ENCODE peak calls at places on chromosomes 5 and 9, in seven cellular contexts. E is CD8-positive, alpha-beta memory T cell; A is pancreas; Q is left ventricle myocardium inferior; N is GM06990; B is K562; L is mammary epithelial cell. J is an unnamed sample.
A peak's percentile ranks its signal among the peaks of the same experiment; 100 is the strongest.

GRCh38 chr9:125633116-125633743 is 73.8 kb downstream of the MAPKAP1 start:
- DNase-seq in E (no peak), A (peak; percentile 19), Q (no peak), N (no peak), B (no peak), L (peak; percentile 47), J (peak; percentile 13)

GRCh38 chr5:90606539-90606938 is 47.9 kb downstream of the ADGRV1 start:
- DNase-seq in E (no peak), A (no peak), Q (no peak), N (no peak), B (peak; percentile 34), L (peak; percentile 4), J (no peak)

GRCh38 chr9:1217076-1217475 is 166.9 kb downstream of the DMRT2 start:
- DNase-seq in E (no peak), A (no peak), Q (no peak), N (no peak), B (no peak), L (no peak), J (no peak)

GRCh38 chr5:154764967-154765366 is 9.8 kb downstream of the LARP1 start:
- DNase-seq in E (no peak), A (no peak), Q (no peak), N (no peak), B (no peak), L (no peak), J (no peak)

GRCh38 chr5:142000709-142001484 is 11.9 kb downstream of the GNPDA1 start:
- DNase-seq in E (no peak), A (no peak), Q (no peak), N (no peak), B (no peak), L (no peak), J (peak; percentile 18)

GRCh38 chr5:110306650-110307049 is 419.8 kb downstream of the TMEM232 start:
- DNase-seq in E (no peak), A (no peak), Q (no peak), N (no peak), B (no peak), L (no peak), J (no peak)

GRCh38 chr9:135328485-135329417 is 150.8 kb upstream of the PPP1R26 start:
- DNase-seq in E (no peak), A (no peak), Q (no peak), N (no peak), B (no peak), L (no peak), J (no peak)

GRCh38 chr9:4739587-4740372 is 1.2 kb downstream of the AK3 start:
- DNase-seq in E (no peak), A (no peak), Q (no peak), N (peak; percentile 38), B (no peak), L (peak; percentile 23), J (no peak)

GRCh38 chr9:100219347-100219746 is 120.3 kb downstream of the INVS start:
- DNase-seq in E (no peak), A (no peak), Q (no peak), N (peak; percentile 32), B (no peak), L (no peak), J (no peak)

GRCh38 chr5:67537439-67538342 is 341.1 kb upstream of the CD180 start:
- DNase-seq in E (peak; percentile 5), A (no peak), Q (no peak), N (no peak), B (no peak), L (peak; percentile 1), J (no peak)

GRCh38 chr5:10566556-10567068 is 2.7 kb downstream of the ANKRD33B start:
- DNase-seq in E (no peak), A (no peak), Q (no peak), N (no peak), B (no peak), L (no peak), J (no peak)
- H3K27me3 ChIP-seq in E (no peaks in the 10 kb centered on the region), A (peaks cover 8% of the 10 kb centered on the region), Q (no peaks in the 10 kb centered on the region), N (no peaks in the 10 kb centered on the region), B (peaks cover 3% of the 10 kb centered on the region), L (peaks cover 8% of the 10 kb centered on the region), J (no peaks in the 10 kb centered on the region)

GRCh38 chr5:82586597-82586996 is 308.4 kb upstream of the RPS23 start:
- DNase-seq in E (no peak), A (no peak), Q (no peak), N (no peak), B (no peak), L (no peak), J (no peak)
- H3K4me3 ChIP-seq in E (no peak overlapping the region), A (no peak overlapping the region), Q (no peak overlapping the region), N (no peak overlapping the region), B (no peak overlapping the region), L (no peak overlapping the region), J (no peak overlapping the region)

DNA sequence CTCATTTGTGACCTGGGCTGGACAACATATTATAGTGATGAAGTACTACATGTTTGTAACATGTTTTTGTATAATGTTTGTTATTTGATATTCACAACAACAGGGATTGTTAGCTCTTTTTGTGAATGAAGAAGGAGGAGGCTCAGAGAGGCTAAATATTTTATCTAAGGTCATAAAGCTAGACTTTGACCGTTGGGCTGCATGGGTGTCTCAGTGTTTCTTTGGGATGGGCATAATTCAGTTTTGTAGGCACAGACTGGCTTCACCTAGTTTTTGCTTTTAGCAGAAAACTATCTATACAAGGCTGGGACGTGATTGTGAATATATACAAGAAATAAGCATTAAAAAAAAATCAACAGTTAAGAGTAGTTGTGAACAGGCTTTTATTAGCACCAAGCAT is 15.0 kb upstream of the GNG10 start:
- DNase-seq in E (no peak), A (no peak), Q (no peak), N (no peak), B (no peak), L (no peak), J (no peak)
- H3K36me3 ChIP-seq in E (no peaks in the 10 kb centered on the region), A (no peaks in the 10 kb centered on the region), Q (peaks cover 44% of the 10 kb centered on the region), N (no peaks in the 10 kb centered on the region), B (peaks cover 74% of the 10 kb centered on the region), L (peaks cover 23% of the 10 kb centered on the region), J (peaks cover 49% of the 10 kb centered on the region)

DNA sequence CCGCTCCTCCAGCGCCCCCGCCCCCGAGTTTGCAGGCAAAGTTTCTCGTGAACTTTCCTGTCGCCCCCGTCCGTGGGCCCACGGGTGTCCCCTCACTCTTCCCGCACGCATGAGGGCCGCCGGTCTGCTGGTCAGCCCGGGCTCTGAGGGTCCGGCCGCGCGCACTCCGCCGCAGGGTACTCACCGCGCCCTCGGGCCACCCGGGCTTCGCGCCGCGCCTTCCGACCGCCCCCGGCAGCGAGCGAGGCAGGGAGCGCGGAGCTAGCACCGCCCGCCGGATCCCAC is 211 bp downstream of the CNTFR start:
- DNase-seq in E (no peak), A (no peak), Q (no peak), N (no peak), B (no peak), L (no peak), J (no peak)
- H3K27me3 ChIP-seq in E (peaks cover 73% of the 10 kb centered on the region), A (peaks cover 9% of the 10 kb centered on the region), Q (peaks cover 85% of the 10 kb centered on the region), N (peaks cover 13% of the 10 kb centered on the region), B (peaks cover 10% of the 10 kb centered on the region), L (peaks cover 49% of the 10 kb centered on the region), J (peaks cover 25% of the 10 kb centered on the region)

GRCh38 chr5:161847896-161848510 is at the start of gene GABRA1:
- DNase-seq in E (no peak), A (no peak), Q (no peak), N (no peak), B (no peak), L (no peak), J (peak; percentile 14)

GRCh38 chr5:161851691-161852299 is 3.9 kb downstream of the GABRA1 start:
- DNase-seq in E (no peak), A (no peak), Q (no peak), N (no peak), B (no peak), L (no peak), J (no peak)

GRCh38 chr5:161850491-161850890 is 2.6 kb downstream of the GABRA1 start:
- DNase-seq in E (no peak), A (no peak), Q (no peak), N (no peak), B (no peak), L (no peak), J (no peak)

GRCh38 chr5:161846731-161847130 is 1.2 kb upstream of the GABRA1 start:
- DNase-seq in E (no peak), A (peak; percentile 10), Q (no peak), N (no peak), B (no peak), L (peak; percentile 3), J (no peak)

DNA sequence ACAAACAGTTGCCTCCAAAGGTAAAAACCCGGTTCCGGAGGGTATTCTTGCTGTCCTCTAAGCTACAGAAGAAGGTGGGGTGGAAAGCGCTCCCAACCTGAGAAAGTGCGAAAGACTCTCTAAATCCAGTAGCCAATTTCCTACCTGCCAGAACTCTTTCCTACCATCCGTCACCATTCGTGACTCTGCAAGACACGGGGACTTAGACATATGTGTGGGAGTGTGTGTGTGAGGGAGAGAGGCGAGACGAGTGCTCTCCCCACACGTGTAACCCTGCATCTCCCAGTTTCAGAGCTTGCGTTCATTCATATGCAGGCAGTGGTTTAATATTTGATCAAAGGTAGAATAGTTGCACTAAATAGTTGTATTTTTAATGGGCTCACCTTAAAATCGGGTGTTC is 473 bp upstream of the GABRA1 start:
- DNase-seq in E (no peak), A (no peak), Q (no peak), N (no peak), B (no peak), L (no peak), J (no peak)
- H3K4me3 ChIP-seq in E (no peak overlapping the region), A (no peak overlapping the region), Q (no peak overlapping the region), N (no peak overlapping the region), B (no peak overlapping the region), L (no peak overlapping the region), J (no peak overlapping the region)